ENCODE peak calls at places on chromosomes 11 and 22, in nine cellular contexts. Y is lung; P is right cardiac atrium; F is CD8-positive, alpha-beta T cell; R is CD8-positive, alpha-beta memory T cell; L is GM23338; I is A549; D is H1; A is fibroblast of lung. N is an unnamed sample.

GRCh38 chr11:216081-216974 is 8.8 kb downstream of the RIC8A start:
- DNase-seq in Y (no peak), P (no peak), F (no peak), R (no peak), L (no peak), I (no peak), D (no peak), A (no peak), N (no peak)

GRCh38 chr11:70729949-70730348 is 331.6 kb downstream of the CTTN start:
- DNase-seq in Y (no peak), P (no peak), F (no peak), R (no peak), L (no peak), I (no peak), D (no peak), A (no peak), N (no peak)

GRCh38 chr11:21866781-21867180 is 326.1 kb upstream of the ANO5 start:
- DNase-seq in Y (no peak), P (no peak), F (no peak), R (no peak), L (no peak), I (no peak), D (no peak), A (no peak), N (no peak)

GRCh38 chr11:803770-804598 is 1.0 kb downstream of the PIDD1 start:
- DNase-seq in Y (no peak), P (peak; percentile 72), F (no peak), R (no peak), L (no peak), I (no peak), D (no peak), A (no peak), N (peak; percentile 72)

GRCh38 chr22:46974631-46975585 is 212.5 kb downstream of the TBC1D22A start:
- DNase-seq in Y (no peak), P (no peak), F (no peak), R (no peak), L (no peak), I (no peak), D (no peak), A (no peak), N (no peak)

GRCh38 chr22:30640839-30641430 is 5.4 kb downstream of the SLC35E4 start:
- DNase-seq in Y (no peak), P (no peak), F (no peak), R (no peak), L (no peak), I (no peak), D (no peak), A (no peak), N (no peak)

GRCh38 chr11:86438685-86439084 is 64.0 kb downstream of the CCDC81 start:
- DNase-seq in Y (no peak), P (no peak), F (no peak), R (no peak), L (no peak), I (peak; percentile 13), D (no peak), A (peak; percentile 74), N (no peak)

GRCh38 chr11:118114266-118114665 is 27.5 kb upstream of the SMIM35 start:
- DNase-seq in Y (no peak), P (no peak), F (no peak), R (no peak), L (no peak), I (no peak), D (no peak), A (no peak), N (no peak)

GRCh38 chr11:1529286-1529685 is 42.7 kb upstream of the MOB2 start:
- DNase-seq in Y (no peak), P (peak; percentile 42), F (no peak), R (no peak), L (no peak), I (no peak), D (no peak), A (no peak), N (no peak)

GRCh38 chr11:86395061-86395551 is 20.4 kb downstream of the CCDC81 start:
- DNase-seq in Y (no peak), P (no peak), F (no peak), R (no peak), L (peak; percentile 46), I (no peak), D (no peak), A (peak; percentile 52), N (no peak)

DNA sequence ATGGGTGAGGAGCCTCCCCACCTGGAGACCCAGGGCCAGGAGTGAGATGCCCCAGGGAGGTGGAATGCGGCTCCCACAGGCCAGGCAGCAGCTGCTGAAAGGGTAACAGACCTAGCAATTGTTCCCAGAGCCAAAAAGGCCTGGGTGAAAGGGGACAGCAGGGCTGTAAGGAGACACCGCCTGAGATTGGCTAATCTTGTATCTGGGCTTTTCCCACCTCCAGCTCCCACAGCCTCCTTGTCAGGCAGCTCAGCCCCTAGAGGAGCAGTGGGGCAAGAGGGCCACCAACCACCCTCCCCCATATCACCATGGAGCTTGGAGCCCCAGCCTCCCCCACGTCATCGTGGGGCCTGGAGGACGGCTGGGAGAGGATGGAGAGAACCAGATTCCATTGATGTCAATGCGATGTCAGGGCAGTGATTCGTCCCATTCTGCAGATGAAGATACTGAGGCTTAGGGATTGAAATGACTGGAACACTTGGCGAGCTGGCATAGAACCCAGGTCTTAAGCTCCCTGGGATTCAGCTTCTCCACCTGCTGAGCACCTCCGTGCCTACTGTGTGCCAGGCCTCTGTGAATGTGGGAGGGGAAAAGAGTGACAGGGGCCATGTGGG is 2.9 kb upstream of the MGAT3 start:
- DNase-seq in Y (no peak), P (no peak), F (no peak), R (no peak), L (peak; percentile 56), I (no peak), D (no peak), A (no peak), N (no peak)
- H3K27ac ChIP-seq in Y (no peak overlapping the region), P (no peak overlapping the region), F (no peak overlapping the region), R (no peak overlapping the region), L (no peak overlapping the region), I (no peak overlapping the region), D (no peak overlapping the region), A (no peak overlapping the region), N (no peak overlapping the region)

GRCh38 chr22:35736166-35736565 is 18.5 kb downstream of the APOL5 start:
- DNase-seq in Y (no peak), P (no peak), F (no peak), R (no peak), L (no peak), I (no peak), D (no peak), A (no peak), N (no peak)

GRCh38 chr22:35735622-35736021 is 17.9 kb downstream of the APOL5 start:
- DNase-seq in Y (no peak), P (no peak), F (no peak), R (no peak), L (no peak), I (no peak), D (no peak), A (no peak), N (no peak)

GRCh38 chr22:35734517-35734827 is 16.8 kb downstream of the APOL5 start:
- DNase-seq in Y (no peak), P (no peak), F (no peak), R (no peak), L (no peak), I (no peak), D (no peak), A (no peak), N (no peak)

GRCh38 chr22:35739076-35739475 is 21.4 kb downstream of the APOL5 start:
- DNase-seq in Y (no peak), P (no peak), F (no peak), R (no peak), L (no peak), I (no peak), D (no peak), A (no peak), N (no peak)

GRCh38 chr22:35736701-35737100 is 19.0 kb downstream of the APOL5 start:
- DNase-seq in Y (no peak), P (no peak), F (no peak), R (no peak), L (no peak), I (no peak), D (no peak), A (no peak), N (no peak)
- H3K27ac ChIP-seq in Y (no peak overlapping the region), P (no peak overlapping the region), F (no peak overlapping the region), R (no peak overlapping the region), L (no peak overlapping the region), I (no peak overlapping the region), D (no peak overlapping the region), A (no peak overlapping the region), N (no peak overlapping the region)

GRCh38 chr11:63530021-63530420 is 6.6 kb upstream of the PLAAT4 start:
- DNase-seq in Y (no peak), P (no peak), F (no peak), R (no peak), L (peak; percentile 47), I (no peak), D (no peak), A (no peak), N (no peak)
- H3K27ac ChIP-seq in Y (peak overlapping the region; percentile 18), P (no peak overlapping the region), F (no peak overlapping the region), R (no peak overlapping the region), L (peak overlapping the region; percentile 99), I (peak overlapping the region; percentile 77), D (peak overlapping the region; percentile 89), A (no peak overlapping the region), N (no peak overlapping the region)

GRCh38 chr11:18012314-18012905 is 437 bp downstream of the SERGEF start:
- DNase-seq in Y (peak; percentile 29), P (peak; percentile 60), F (peak; percentile 15), R (peak; percentile 41), L (peak; percentile 62), I (peak; percentile 20), D (no peak), A (peak; percentile 24), N (peak; percentile 18)

GRCh38 chr11:18012906-18013781 is at the start of gene SERGEF:
- DNase-seq in Y (peak; percentile 96), P (peak; percentile 97), F (peak; percentile 90), R (peak; percentile 90), L (peak; percentile 95), I (peak; percentile 89), D (peak; percentile 72), A (peak; percentile 87), N (peak; percentile 85)

GRCh38 chr11:18011633-18012313 is 1.1 kb downstream of the SERGEF start:
- DNase-seq in Y (no peak), P (no peak), F (peak; percentile 12), R (no peak), L (no peak), I (no peak), D (no peak), A (no peak), N (no peak)

GRCh38 chr11:18014876-18015275 is 2.0 kb upstream of the SERGEF start:
- DNase-seq in Y (no peak), P (no peak), F (no peak), R (no peak), L (no peak), I (no peak), D (no peak), A (no peak), N (no peak)

DNA sequence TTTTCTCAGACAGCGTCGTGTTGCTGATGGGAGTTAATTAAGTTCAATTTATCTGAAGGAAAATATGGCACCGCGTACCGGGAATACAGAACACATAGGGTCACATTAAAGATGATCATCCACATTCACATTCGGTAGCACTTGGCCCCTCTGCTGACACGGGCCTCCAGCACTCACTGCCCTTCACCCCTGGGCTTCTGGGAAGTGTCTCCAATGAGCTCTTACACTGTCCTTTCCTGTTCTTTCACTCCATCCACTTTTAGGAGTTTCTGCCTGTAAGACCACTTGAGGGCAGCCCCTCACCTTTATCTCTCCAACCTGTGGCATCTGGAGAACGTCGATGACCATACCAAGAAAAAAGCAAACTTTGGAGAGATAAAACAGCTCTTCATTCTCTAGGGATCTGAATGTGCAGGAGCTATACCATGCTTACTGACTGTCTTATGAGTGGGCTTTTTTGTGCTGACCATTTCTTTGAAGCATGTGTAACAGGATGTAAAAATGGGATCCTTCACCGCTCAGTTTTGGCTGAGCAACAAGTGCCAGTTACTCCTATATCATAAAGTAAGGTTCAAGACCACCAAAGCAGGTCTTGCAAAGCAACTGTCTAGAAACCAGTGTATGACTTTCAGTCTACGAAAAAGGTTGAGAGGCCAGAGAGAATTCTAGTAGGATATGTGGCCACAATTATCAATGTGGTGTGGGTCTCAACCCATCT is 1.1 kb upstream of the SERGEF start:
- DNase-seq in Y (no peak), P (no peak), F (peak; percentile 13), R (no peak), L (peak; percentile 60), I (peak; percentile 10), D (no peak), A (no peak), N (no peak)
- H3K27ac ChIP-seq in Y (peak overlapping the region; percentile 91), P (no peak overlapping the region), F (peak overlapping the region; percentile 90), R (peak overlapping the region; percentile 80), L (no peak overlapping the region), I (peak overlapping the region; percentile 91), D (no peak overlapping the region), A (peak overlapping the region; percentile 40), N (peak overlapping the region; percentile 73)